ENCODE peak calls at places on chromosomes 4 and X, in six cellular contexts. D, R, N, L, Q and U are unnamed samples.

GRCh38 chrX:30504309-30504708 is 73.3 kb downstream of the TASL start:
- DNase-seq in D (no peak), R (no peak), N (no peak), L (no peak), Q (no peak), U (no peak)

GRCh38 chr4:174613979-174614378 is 91.7 kb upstream of the HPGD start:
- DNase-seq in D (no peak), R (no peak), N (no peak), L (no peak), Q (no peak), U (no peak)

GRCh38 chr4:133058701-133059100 is 90.4 kb upstream of the PCDH10 start:
- DNase-seq in D (no peak), R (no peak), N (no peak), L (no peak), Q (no peak), U (no peak)

GRCh38 chrX:68177542-68177941 is 255.8 kb downstream of the OPHN1 start:
- DNase-seq in D (peak), R (no peak), N (no peak), L (no peak), Q (no peak), U (no peak)

GRCh38 chr4:4762909-4763814 is 96.3 kb upstream of the MSX1 start:
- DNase-seq in D (peak), R (no peak), N (no peak), L (peak), Q (no peak), U (peak)

GRCh38 chr4:138310991-138311390 is 68.8 kb upstream of the SLC7A11 start:
- DNase-seq in D (peak), R (no peak), N (no peak), L (no peak), Q (no peak), U (no peak)

GRCh38 chr4:24511371-24512063 is 72.8 kb downstream of the DHX15 start:
- DNase-seq in D (no peak), R (no peak), N (no peak), L (no peak), Q (no peak), U (no peak)

GRCh38 chrX:140123446-140123845 is 158.1 kb upstream of the CXorf66 start:
- DNase-seq in D (no peak), R (no peak), N (no peak), L (no peak), Q (no peak), U (no peak)

GRCh38 chrX:9862953-9863352 is 76.7 kb downstream of the SHROOM2 start:
- DNase-seq in D (no peak), R (no peak), N (no peak), L (no peak), Q (no peak), U (no peak)
- H3K4me3 ChIP-seq in D (no peak), R (no peak), N (no peak), L (no peak), Q (no peak), U (no peak)

DNA sequence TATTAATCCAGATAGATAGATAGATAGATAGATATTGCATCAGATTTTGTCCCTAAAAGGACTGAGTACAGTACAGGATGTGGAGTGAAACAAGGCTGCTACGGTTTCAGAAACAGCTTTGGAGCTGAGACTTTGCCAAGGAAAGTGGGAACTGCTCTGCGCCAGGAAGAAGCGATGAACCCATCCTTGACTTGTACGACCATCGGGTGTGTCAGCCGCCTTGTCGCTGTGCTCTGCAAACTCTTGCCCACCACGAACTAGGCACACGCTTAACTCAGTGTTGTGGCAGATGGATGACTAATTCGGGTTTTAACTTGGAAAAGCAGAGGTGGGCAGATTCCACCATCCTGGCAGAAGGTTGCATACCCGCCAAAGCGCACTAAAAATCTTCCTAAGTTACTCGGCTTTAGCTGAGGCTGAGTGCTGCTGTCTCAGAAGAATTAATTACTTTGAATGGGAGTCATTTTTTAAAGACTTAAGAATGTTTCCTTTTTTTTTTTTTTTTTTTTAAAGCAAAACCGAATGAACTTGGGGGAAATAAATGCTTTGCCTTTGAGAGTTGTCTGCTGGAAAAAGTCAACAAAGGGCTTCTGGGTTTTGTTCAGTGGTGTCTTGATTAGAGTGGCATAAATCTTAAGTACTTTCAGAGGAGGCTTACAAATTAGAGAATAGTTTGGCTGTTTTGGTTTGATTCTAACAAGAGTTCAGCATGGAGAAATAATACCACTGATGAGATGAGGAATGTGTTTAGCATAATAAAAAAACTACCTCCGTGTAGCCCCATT is 69.5 kb downstream of the SHROOM2 start:
- DNase-seq in D (no peak), R (no peak), N (no peak), L (no peak), Q (no peak), U (no peak)
- H3K4me3 ChIP-seq in D (no peak), R (no peak), N (no peak), L (no peak), Q (no peak), U (no peak)

DNA sequence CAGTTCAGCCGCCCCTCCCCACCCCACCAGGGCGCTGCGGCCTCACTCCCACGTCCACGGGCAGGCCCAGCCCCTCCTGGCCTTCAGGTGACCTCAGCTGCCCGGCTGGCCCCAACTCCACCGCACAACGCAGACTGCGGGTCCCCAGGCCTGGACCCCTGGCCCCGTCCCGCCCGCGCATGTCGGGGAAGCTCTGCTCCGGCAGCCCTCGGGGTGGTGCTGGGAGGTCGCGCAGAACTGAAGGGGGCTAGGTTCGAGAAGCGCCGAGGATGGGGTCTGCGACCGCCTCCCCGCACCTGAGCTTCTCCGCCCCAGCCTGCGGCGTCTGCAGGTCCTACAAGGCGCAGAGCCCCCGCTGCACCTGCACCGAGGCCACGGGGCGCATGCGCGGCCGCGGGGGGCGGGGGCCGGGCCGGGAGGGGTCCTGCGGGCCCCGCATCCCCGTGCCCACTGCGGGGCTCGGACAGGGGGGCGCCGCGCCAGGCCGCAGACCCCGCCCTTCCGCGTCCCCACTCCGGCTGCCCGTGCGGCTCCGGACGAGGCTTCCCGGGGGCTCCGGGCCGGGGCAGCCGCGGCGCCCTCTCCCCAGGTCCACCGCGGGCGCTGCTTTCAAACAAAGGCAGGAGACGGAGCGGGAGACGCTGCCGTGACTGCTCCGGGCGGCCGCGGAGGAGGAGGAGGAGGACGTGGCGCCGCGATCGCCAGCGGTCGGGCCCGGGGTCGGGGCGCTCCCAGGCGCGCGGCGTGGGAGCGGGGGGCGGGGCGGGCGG is 678 bp upstream of the NAT8L start:
- DNase-seq in D (no peak), R (no peak), N (no peak), L (no peak), Q (no peak), U (no peak)
- H3K4me3 ChIP-seq in D (peak), R (peak), N (no peak), L (no peak), Q (no peak), U (peak)

GRCh38 chr4:54065282-54066087 is 1.1 kb upstream of the CHIC2 start:
- DNase-seq in D (no peak), R (no peak), N (no peak), L (no peak), Q (no peak), U (no peak)
- H3K4me3 ChIP-seq in D (no peak), R (peak), N (peak), L (peak), Q (no peak), U (no peak)

GRCh38 chr4:155789391-155789790 is 30.6 kb downstream of the GUCY1B1 start:
- DNase-seq in D (no peak), R (no peak), N (no peak), L (no peak), Q (no peak), U (no peak)
- H3K4me3 ChIP-seq in D (no peak), R (no peak), N (no peak), L (no peak), Q (no peak), U (no peak)

GRCh38 chr4:14338206-14338605 is 664.1 kb upstream of the CPEB2 start:
- DNase-seq in D (no peak), R (no peak), N (no peak), L (no peak), Q (no peak), U (no peak)
- H3K4me3 ChIP-seq in D (no peak), R (no peak), N (no peak), L (no peak), Q (no peak), U (no peak)